ENCODE peak calls at places on chromosomes 7 and 10, in four cellular contexts. One of them, this sample, is unnamed.
A peak's percentile ranks its signal among the peaks of the same experiment; 100 is the strongest.

GRCh38 chr10:99234067-99234738 is 1.4 kb downstream of the HPSE2 start:
- DNase-seq in neuronal stem cell: no peak
- DNase-seq in SK-N-MC: no peak
- DNase-seq in fibroblast of lung: peak; percentile 69
- DNase-seq in this sample: no peak

GRCh38 chr10:97499561-97500296 is 1.0 kb downstream of the UBTD1 start:
- DNase-seq in SK-N-MC: no peak
- DNase-seq in neuronal stem cell: no peak
- DNase-seq in fibroblast of lung: peak; percentile 78
- DNase-seq in this sample: no peak

GRCh38 chr10:80552151-80552646 is 14.5 kb downstream of the SH2D4B start:
- DNase-seq in neuronal stem cell: peak; percentile 82
- DNase-seq in SK-N-MC: no peak
- DNase-seq in fibroblast of lung: no peak
- DNase-seq in this sample: no peak

GRCh38 chr7:32117837-32118236 is 47.6 kb upstream of the PDE1C start:
- DNase-seq in fibroblast of lung: no peak
- DNase-seq in SK-N-MC: no peak
- DNase-seq in neuronal stem cell: no peak
- DNase-seq in this sample: no peak

GRCh38 chr7:122219253-122219865 is 75.3 kb upstream of the AASS start:
- DNase-seq in neuronal stem cell: peak; percentile 14
- DNase-seq in SK-N-MC: peak; percentile 68
- DNase-seq in fibroblast of lung: peak; percentile 46
- DNase-seq in this sample: no peak

GRCh38 chr10:86341361-86341811 is 25.2 kb downstream of the GRID1 start:
- DNase-seq in SK-N-MC: no peak
- DNase-seq in neuronal stem cell: no peak
- DNase-seq in fibroblast of lung: no peak
- DNase-seq in this sample: no peak

GRCh38 chr10:43138757-43139241 is 554 bp downstream of the CSGALNACT2 start:
- DNase-seq in fibroblast of lung: peak; percentile 29
- DNase-seq in SK-N-MC: no peak
- DNase-seq in neuronal stem cell: no peak
- DNase-seq in this sample: no peak

GRCh38 chr10:12797471-12798262 is 203.8 kb downstream of the CCDC3 start:
- DNase-seq in neuronal stem cell: no peak
- DNase-seq in SK-N-MC: no peak
- DNase-seq in fibroblast of lung: peak; percentile 21
- DNase-seq in this sample: peak; percentile 30

GRCh38 chr10:101267776-101268175 is 38.5 kb upstream of the LBX1 start:
- DNase-seq in neuronal stem cell: no peak
- DNase-seq in SK-N-MC: no peak
- DNase-seq in fibroblast of lung: no peak
- DNase-seq in this sample: no peak

GRCh38 chr10:119253433-119254174 is 46.2 kb downstream of the GRK5 start:
- DNase-seq in SK-N-MC: no peak
- DNase-seq in fibroblast of lung: peak; percentile 97
- DNase-seq in neuronal stem cell: no peak
- DNase-seq in this sample: peak; percentile 85

GRCh38 chr7:53311205-53311604 is 275.8 kb downstream of the POM121L12 start:
- DNase-seq in fibroblast of lung: no peak
- DNase-seq in SK-N-MC: no peak
- DNase-seq in neuronal stem cell: no peak
- DNase-seq in this sample: no peak

GRCh38 chr10:3783313-3783689 is 1.7 kb downstream of the KLF6 start:
- DNase-seq in fibroblast of lung: peak; percentile 89
- DNase-seq in neuronal stem cell: no peak
- DNase-seq in SK-N-MC: no peak
- DNase-seq in this sample: peak; percentile 78

GRCh38 chr7:73423519-73424485 is 9.8 kb upstream of the FZD9 start:
- DNase-seq in fibroblast of lung: peak; percentile 21
- DNase-seq in SK-N-MC: no peak
- DNase-seq in neuronal stem cell: peak; percentile 41
- DNase-seq in this sample: no peak

GRCh38 chr7:108226723-108227359 is 96.7 kb upstream of the LAMB4 start:
- DNase-seq in SK-N-MC: no peak
- DNase-seq in neuronal stem cell: no peak
- DNase-seq in fibroblast of lung: no peak
- DNase-seq in this sample: no peak

GRCh38 chr7:45922810-45923209 is 1.7 kb upstream of the IGFBP3 start:
- DNase-seq in SK-N-MC: no peak
- DNase-seq in fibroblast of lung: peak; percentile 33
- DNase-seq in neuronal stem cell: no peak
- DNase-seq in this sample: no peak

GRCh38 chr10:71239131-71239915 is 27.0 kb downstream of the UNC5B start:
- DNase-seq in neuronal stem cell: no peak
- DNase-seq in SK-N-MC: no peak
- DNase-seq in fibroblast of lung: no peak
- DNase-seq in this sample: no peak

GRCh38 chr7:146961617-146962016 is 845.0 kb downstream of the CNTNAP2 start:
- DNase-seq in fibroblast of lung: peak; percentile 76
- DNase-seq in SK-N-MC: no peak
- DNase-seq in neuronal stem cell: no peak
- DNase-seq in this sample: no peak

GRCh38 chr10:76309744-76310441 is 878.5 kb downstream of the LRMDA start:
- DNase-seq in neuronal stem cell: no peak
- DNase-seq in SK-N-MC: no peak
- DNase-seq in fibroblast of lung: peak; percentile 11
- DNase-seq in this sample: no peak

GRCh38 chr7:64307254-64308018 is 6.3 kb upstream of the ZNF736 start:
- DNase-seq in neuronal stem cell: peak; percentile 0
- DNase-seq in fibroblast of lung: peak; percentile 92
- DNase-seq in SK-N-MC: no peak
- DNase-seq in this sample: peak; percentile 18

GRCh38 chr10:43892062-43892765 is 243.5 kb upstream of the ZNF32 start:
- DNase-seq in neuronal stem cell: no peak
- DNase-seq in SK-N-MC: no peak
- DNase-seq in fibroblast of lung: peak; percentile 22
- DNase-seq in this sample: no peak

GRCh38 chr10:110868981-110869380 is 2.7 kb upstream of the PDCD4 start:
- DNase-seq in neuronal stem cell: no peak
- DNase-seq in fibroblast of lung: no peak
- DNase-seq in SK-N-MC: no peak
- DNase-seq in this sample: no peak

GRCh38 chr7:87767827-87768226 is 108.3 kb downstream of the SLC25A40 start:
- DNase-seq in neuronal stem cell: no peak
- DNase-seq in SK-N-MC: no peak
- DNase-seq in fibroblast of lung: no peak
- DNase-seq in this sample: no peak

GRCh38 chr7:102287082-102287464 is 405 bp downstream of the SH2B2 start:
- DNase-seq in neuronal stem cell: peak; percentile 41
- DNase-seq in fibroblast of lung: no peak
- DNase-seq in SK-N-MC: no peak
- DNase-seq in this sample: no peak

GRCh38 chr7:303425-303824 is 13.5 kb downstream of the FOXL3 start:
- DNase-seq in neuronal stem cell: no peak
- DNase-seq in SK-N-MC: no peak
- DNase-seq in fibroblast of lung: no peak
- DNase-seq in this sample: no peak

GRCh38 chr10:100238429-100238828 is 9.0 kb upstream of the CHUK start:
- DNase-seq in neuronal stem cell: no peak
- DNase-seq in SK-N-MC: no peak
- DNase-seq in fibroblast of lung: no peak
- DNase-seq in this sample: no peak

GRCh38 chr7:91242097-91242846 is 22.0 kb upstream of the FZD1 start:
- DNase-seq in fibroblast of lung: peak; percentile 66
- DNase-seq in SK-N-MC: peak; percentile 62
- DNase-seq in neuronal stem cell: no peak
- DNase-seq in this sample: no peak

GRCh38 chr10:99422697-99423096 is 7.7 kb downstream of the GOT1 start:
- DNase-seq in SK-N-MC: no peak
- DNase-seq in neuronal stem cell: no peak
- DNase-seq in fibroblast of lung: no peak
- DNase-seq in this sample: no peak

GRCh38 chr10:7625009-7625408 is 41.8 kb downstream of the ITIH5 start:
- DNase-seq in SK-N-MC: no peak
- DNase-seq in neuronal stem cell: no peak
- DNase-seq in fibroblast of lung: no peak
- DNase-seq in this sample: no peak

GRCh38 chr10:6445671-6446278 is 134.3 kb downstream of the PRKCQ start:
- DNase-seq in neuronal stem cell: no peak
- DNase-seq in SK-N-MC: no peak
- DNase-seq in fibroblast of lung: peak; percentile 49
- DNase-seq in this sample: peak; percentile 2

GRCh38 chr10:118409295-118409694 is 67.2 kb upstream of the FAM204A start:
- DNase-seq in fibroblast of lung: no peak
- DNase-seq in SK-N-MC: no peak
- DNase-seq in neuronal stem cell: no peak
- DNase-seq in this sample: no peak

GRCh38 chr7:55127622-55128081 is 108.8 kb downstream of the EGFR start:
- DNase-seq in neuronal stem cell: no peak
- DNase-seq in fibroblast of lung: peak; percentile 90
- DNase-seq in SK-N-MC: no peak
- DNase-seq in this sample: peak; percentile 54

GRCh38 chr10:4804505-4804904 is 21.5 kb upstream of the AKR1E2 start:
- DNase-seq in fibroblast of lung: no peak
- DNase-seq in neuronal stem cell: no peak
- DNase-seq in SK-N-MC: peak; percentile 40
- DNase-seq in this sample: no peak

DNA sequence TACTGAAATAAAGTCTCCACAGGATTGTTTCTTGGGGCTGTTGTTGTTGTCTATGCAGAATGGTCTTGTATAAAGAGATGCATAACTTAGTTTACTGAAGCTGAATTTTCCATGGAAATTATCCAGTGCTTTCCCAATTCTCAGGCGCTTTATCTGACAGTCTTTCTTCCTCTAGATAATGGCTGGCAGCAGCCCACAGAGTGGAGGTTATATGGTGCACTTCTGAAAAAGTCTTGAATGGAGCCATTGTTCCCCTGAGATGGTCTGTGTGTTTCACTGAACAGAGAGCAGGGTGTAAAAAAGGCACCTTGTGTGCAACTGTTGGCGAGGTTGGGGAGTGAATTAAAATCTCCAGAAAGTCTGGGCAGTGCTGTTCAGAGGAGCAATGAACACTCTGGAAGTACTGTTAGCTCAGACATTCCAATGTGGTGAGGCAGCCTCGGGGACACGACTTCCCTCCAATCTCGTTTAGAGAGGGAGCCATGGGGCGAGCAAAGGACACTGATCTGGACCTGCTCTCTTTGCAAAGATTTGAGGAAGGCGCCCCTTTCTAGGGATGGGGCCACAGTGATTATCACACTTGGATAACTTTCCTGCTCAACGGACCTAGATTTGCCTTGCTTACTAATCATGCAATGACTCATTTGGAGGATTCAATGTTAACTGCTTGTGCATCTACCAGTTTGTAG is 2.0 kb upstream of the PLCE1 start:
- DNase-seq in SK-N-MC: no peak
- DNase-seq in neuronal stem cell: peak; percentile 39
- DNase-seq in fibroblast of lung: peak; percentile 68
- DNase-seq in this sample: no peak
- H3K27ac ChIP-seq in SK-N-MC: no peak overlapping the region
- H3K27ac ChIP-seq in neuronal stem cell: peak overlapping the region; percentile 55
- H3K27ac ChIP-seq in fibroblast of lung: no peak overlapping the region
- H3K27ac ChIP-seq in this sample: peak overlapping the region; percentile 55

GRCh38 chr7:22359156-22359697 is 2.3 kb upstream of the RAPGEF5 start:
- DNase-seq in fibroblast of lung: no peak
- DNase-seq in neuronal stem cell: no peak
- DNase-seq in SK-N-MC: no peak
- DNase-seq in this sample: no peak

GRCh38 chr7:22355620-22356009 is 1.3 kb downstream of the RAPGEF5 start:
- DNase-seq in fibroblast of lung: no peak
- DNase-seq in neuronal stem cell: no peak
- DNase-seq in SK-N-MC: no peak
- DNase-seq in this sample: no peak

GRCh38 chr7:22357311-22358175 is 589 bp upstream of the RAPGEF5 start:
- DNase-seq in SK-N-MC: no peak
- DNase-seq in fibroblast of lung: peak; percentile 5
- DNase-seq in neuronal stem cell: peak; percentile 35
- DNase-seq in this sample: no peak

GRCh38 chr7:22356010-22356854 is 722 bp downstream of the RAPGEF5 start:
- DNase-seq in fibroblast of lung: no peak
- DNase-seq in SK-N-MC: no peak
- DNase-seq in neuronal stem cell: no peak
- DNase-seq in this sample: no peak

GRCh38 chr7:22356855-22357310 is at the start of gene RAPGEF5:
- DNase-seq in neuronal stem cell: peak; percentile 39
- DNase-seq in SK-N-MC: no peak
- DNase-seq in fibroblast of lung: peak; percentile 3
- DNase-seq in this sample: no peak
- H3K4me3 ChIP-seq in neuronal stem cell: peak within 1 kb of the TSS; percentile 38
- H3K4me3 ChIP-seq in SK-N-MC: no peak within 1 kb of the TSS
- H3K4me3 ChIP-seq in fibroblast of lung: no peak within 1 kb of the TSS
- H3K4me3 ChIP-seq in this sample: peak within 1 kb of the TSS; percentile 39

GRCh38 chr10:14535497-14536199 is 204.9 kb upstream of the FRMD4A start:
- DNase-seq in SK-N-MC: no peak
- DNase-seq in neuronal stem cell: no peak
- DNase-seq in fibroblast of lung: no peak
- DNase-seq in this sample: no peak
- H3K27ac ChIP-seq in SK-N-MC: no peak overlapping the region
- H3K27ac ChIP-seq in neuronal stem cell: no peak overlapping the region
- H3K27ac ChIP-seq in fibroblast of lung: no peak overlapping the region
- H3K27ac ChIP-seq in this sample: no peak overlapping the region

GRCh38 chr7:79452032-79452494 is 1.4 kb downstream of the MAGI2 start:
- DNase-seq in SK-N-MC: no peak
- DNase-seq in neuronal stem cell: peak; percentile 60
- DNase-seq in fibroblast of lung: peak; percentile 88
- DNase-seq in this sample: peak; percentile 53

GRCh38 chr7:79453266-79453557 is 255 bp downstream of the MAGI2 start:
- DNase-seq in fibroblast of lung: no peak
- DNase-seq in neuronal stem cell: no peak
- DNase-seq in SK-N-MC: no peak
- DNase-seq in this sample: no peak

GRCh38 chr7:79451580-79451979 is 1.9 kb downstream of the MAGI2 start:
- DNase-seq in neuronal stem cell: no peak
- DNase-seq in fibroblast of lung: no peak
- DNase-seq in SK-N-MC: no peak
- DNase-seq in this sample: no peak

GRCh38 chr7:79453558-79454324 is at the start of gene MAGI2:
- DNase-seq in neuronal stem cell: peak; percentile 43
- DNase-seq in SK-N-MC: no peak
- DNase-seq in fibroblast of lung: peak; percentile 91
- DNase-seq in this sample: peak; percentile 66

DNA sequence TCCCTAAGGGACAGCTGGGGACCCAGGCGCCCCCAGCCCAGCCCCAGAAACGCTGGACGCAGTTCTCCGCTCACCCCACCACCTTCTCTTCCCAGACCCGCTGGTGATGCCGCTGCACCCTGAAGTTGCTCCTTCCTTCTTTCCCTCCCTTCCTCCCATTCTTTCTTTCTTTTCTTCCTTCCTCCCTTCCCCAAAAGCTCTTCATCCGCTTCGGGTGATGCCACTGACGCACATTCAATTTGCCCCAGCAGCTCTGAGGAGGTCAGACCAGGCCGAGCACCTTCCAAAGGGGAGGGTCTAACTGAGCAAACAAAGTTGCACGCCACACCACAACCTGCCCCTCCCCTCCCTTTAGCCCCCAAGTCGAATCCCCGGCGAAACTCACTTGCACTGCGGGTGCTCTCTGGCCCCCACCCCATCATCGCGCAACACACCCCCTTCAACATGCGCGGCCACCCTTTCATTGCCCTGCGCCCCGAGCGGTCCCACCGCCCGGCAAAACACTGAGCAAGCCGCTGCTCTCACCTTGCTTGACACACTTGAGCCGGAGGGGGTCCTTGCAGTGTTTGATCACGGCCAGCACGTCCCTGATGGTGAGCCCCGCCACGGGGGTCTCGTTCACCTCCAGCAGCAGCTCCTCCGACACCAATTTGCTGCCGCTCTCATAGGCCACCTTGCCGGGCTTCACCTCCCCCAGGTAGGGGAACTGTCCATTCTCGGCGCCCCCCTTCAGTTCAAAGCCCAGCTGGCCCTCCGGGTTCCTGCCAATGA is 787 bp downstream of the MAGI2 start:
- DNase-seq in SK-N-MC: no peak
- DNase-seq in neuronal stem cell: peak; percentile 35
- DNase-seq in fibroblast of lung: peak; percentile 42
- DNase-seq in this sample: no peak
- H3K4me3 ChIP-seq in SK-N-MC: peak overlapping the region; percentile 88
- H3K4me3 ChIP-seq in neuronal stem cell: peak overlapping the region; percentile 66
- H3K4me3 ChIP-seq in fibroblast of lung: peak overlapping the region; percentile 89
- H3K4me3 ChIP-seq in this sample: peak overlapping the region; percentile 80

This sample was measured in AG04450.